ENCODE peak calls at places on chromosomes 3 and 15, in eight cellular contexts. F is neuronal stem cell; A is Peyer's patch; C is aorta; J is activated CD4-positive, alpha-beta T cell treated with anti-CD3 and anti-CD28 coated beads for 48 hours; G is HTR-8/SVneo; R is NCI-H1092 treated with DMSO at 0.1 percent for 48 hours; V is mucosa of descending colon. T is an unnamed sample.

GRCh38 chr3:82132210-82133069 is 371.0 kb upstream of the GBE1 start:
- DNase-seq in F (no peak), A (no peak), C (no peak), J (no peak), G (no peak), R (no peak), V (no peak), T (no peak)

GRCh38 chr3:126213376-126214044 is 33.1 kb upstream of the ALDH1L1 start:
- DNase-seq in F (no peak), A (no peak), C (no peak), J (no peak), G (no peak), R (no peak), V (no peak), T (no peak)

GRCh38 chr3:126300001-126300760 is 57.0 kb downstream of the KLF15 start:
- DNase-seq in F (no peak), A (no peak), C (no peak), J (no peak), G (no peak), R (no peak), V (no peak), T (no peak)

GRCh38 chr3:9078561-9079240 is 115.4 kb upstream of the RAD18 start:
- DNase-seq in F (no peak), A (no peak), C (no peak), J (peak; percentile 11), G (no peak), R (no peak), V (no peak), T (no peak)

GRCh38 chr3:87167634-87168456 is 59.3 kb upstream of the CHMP2B start:
- DNase-seq in F (peak; percentile 31), A (no peak), C (no peak), J (peak; percentile 28), G (peak; percentile 7), R (peak; percentile 38), V (peak; percentile 57), T (no peak)

GRCh38 chr3:167163580-167163979 is 216.5 kb downstream of the ZBBX start:
- DNase-seq in F (no peak), A (no peak), C (no peak), J (no peak), G (no peak), R (no peak), V (no peak), T (no peak)

GRCh38 chr15:50675524-50676144 is 11.0 kb downstream of the TRPM7 start:
- DNase-seq in F (no peak), A (no peak), C (no peak), J (no peak), G (peak; percentile 21), R (no peak), V (peak; percentile 33), T (no peak)

GRCh38 chr3:13451301-13451673 is 28.8 kb upstream of the HDAC11 start:
- DNase-seq in F (no peak), A (no peak), C (no peak), J (peak; percentile 41), G (no peak), R (no peak), V (peak; percentile 30), T (no peak)

GRCh38 chr3:128875556-128876120 is 3.8 kb upstream of the ACAD9 start:
- DNase-seq in F (peak; percentile 23), A (no peak), C (no peak), J (peak; percentile 82), G (peak; percentile 29), R (peak; percentile 12), V (peak; percentile 28), T (peak; percentile 67)

GRCh38 chr3:14538451-14539088 is 1.6 kb downstream of the GRIP2 start:
- DNase-seq in F (no peak), A (no peak), C (peak; percentile 38), J (no peak), G (no peak), R (no peak), V (no peak), T (no peak)

GRCh38 chr3:132669256-132669777 is 9.2 kb downstream of the UBA5 start:
- DNase-seq in F (no peak), A (no peak), C (no peak), J (no peak), G (no peak), R (no peak), V (no peak), T (no peak)

GRCh38 chr15:85498471-85498870 is 118.1 kb downstream of the AKAP13 start:
- DNase-seq in F (no peak), A (no peak), C (no peak), J (no peak), G (no peak), R (no peak), V (no peak), T (no peak)

GRCh38 chr3:154616298-154616697 is 186.3 kb upstream of the GPR149 start:
- DNase-seq in F (no peak), A (no peak), C (no peak), J (no peak), G (no peak), R (no peak), V (no peak), T (no peak)

GRCh38 chr15:33068531-33068990 is 126.0 kb downstream of the FMN1 start:
- DNase-seq in F (no peak), A (peak; percentile 75), C (no peak), J (no peak), G (no peak), R (peak; percentile 20), V (peak; percentile 86), T (no peak)

GRCh38 chr3:125043599-125044151 is 12.1 kb downstream of the HEG1 start:
- DNase-seq in F (no peak), A (no peak), C (peak; percentile 80), J (no peak), G (no peak), R (no peak), V (peak; percentile 73), T (no peak)

GRCh38 chr3:72361990-72362389 is 486.3 kb downstream of the SHQ1 start:
- DNase-seq in F (no peak), A (no peak), C (no peak), J (no peak), G (no peak), R (no peak), V (no peak), T (no peak)

GRCh38 chr3:61608711-61609110 is 47.3 kb downstream of the PTPRG start:
- DNase-seq in F (no peak), A (no peak), C (no peak), J (no peak), G (no peak), R (no peak), V (no peak), T (no peak)

GRCh38 chr3:155739154-155739553 is 5.7 kb downstream of the PLCH1 start:
- DNase-seq in F (no peak), A (no peak), C (no peak), J (no peak), G (no peak), R (no peak), V (peak; percentile 9), T (no peak)

GRCh38 chr15:47184003-47184404 is 533.3 kb upstream of the SEMA6D start:
- DNase-seq in F (peak; percentile 31), A (peak; percentile 49), C (peak; percentile 78), J (peak; percentile 35), G (peak; percentile 12), R (peak; percentile 81), V (peak; percentile 24), T (peak; percentile 79)

GRCh38 chr15:75697523-75698398 is 14.9 kb downstream of the CSPG4 start:
- DNase-seq in F (no peak), A (no peak), C (peak; percentile 84), J (no peak), G (no peak), R (no peak), V (no peak), T (no peak)

GRCh38 chr3:126107960-126108688 is 24.2 kb upstream of the SLC41A3 start:
- DNase-seq in F (no peak), A (peak; percentile 42), C (no peak), J (no peak), G (no peak), R (no peak), V (no peak), T (no peak)

GRCh38 chr3:61625429-61625828 is 64.1 kb downstream of the PTPRG start:
- DNase-seq in F (no peak), A (no peak), C (no peak), J (no peak), G (no peak), R (no peak), V (no peak), T (no peak)

T was measured in glutamatergic neuron.